ENCODE peak calls at places on chromosomes 2 and 18, in eight cellular contexts. L is M059J, X is NCI-H446 treated with DMSO at 0.1 percent for 48 hours, G is GM12865, U is heart left ventricle, T is endothelial cell, H is iris pigment epithelial cell, M is ELR. R is an unnamed sample.

GRCh38 chr2:96823203-96823602 is 7.1 kb downstream of the CNNM3 start:
- DNase-seq in L (no peak), X (no peak), G (no peak), U (no peak), T (no peak), H (no peak), M (no peak), R (no peak)

GRCh38 chr18:74734013-74734444 is 136.4 kb downstream of the ZNF407 start:
- DNase-seq in L (no peak), X (no peak), G (no peak), U (no peak), T (no peak), H (no peak), M (no peak), R (no peak)

GRCh38 chr2:65177754-65178442 is 48.0 kb upstream of the RAB1A start:
- DNase-seq in L (peak), X (no peak), G (no peak), U (no peak), T (no peak), H (peak), M (no peak), R (no peak)

GRCh38 chr2:166180951-166181812 is 53.4 kb upstream of the SCN1A start:
- DNase-seq in L (peak), X (no peak), G (peak), U (no peak), T (peak), H (peak), M (peak), R (peak)

GRCh38 chr2:129817175-129817574 is 162.3 kb upstream of the RAB6C start:
- DNase-seq in L (no peak), X (no peak), G (no peak), U (no peak), T (no peak), H (no peak), M (no peak), R (no peak)

GRCh38 chr18:12314586-12315305 is 6.7 kb downstream of the TUBB6 start:
- DNase-seq in L (no peak), X (no peak), G (no peak), U (no peak), T (no peak), H (no peak), M (no peak), R (no peak)

GRCh38 chr2:119290859-119291587 is 67.4 kb downstream of the STEAP3 start:
- DNase-seq in L (peak), X (peak), G (peak), U (peak), T (peak), H (peak), M (peak), R (peak)

GRCh38 chr2:43176449-43176848 is 50.0 kb downstream of the ZFP36L2 start:
- DNase-seq in L (no peak), X (no peak), G (no peak), U (no peak), T (no peak), H (no peak), M (no peak), R (no peak)

GRCh38 chr18:73797419-73797818 is 350.2 kb downstream of the FBXO15 start:
- DNase-seq in L (no peak), X (no peak), G (no peak), U (no peak), T (no peak), H (no peak), M (no peak), R (no peak)

GRCh38 chr2:4903676-4904348 is 788.4 kb upstream of the SOX11 start:
- DNase-seq in L (no peak), X (no peak), G (no peak), U (no peak), T (no peak), H (no peak), M (no peak), R (no peak)

GRCh38 chr2:242031481-242032019 is 162.0 kb downstream of the RTP5 start:
- DNase-seq in L (peak), X (no peak), G (no peak), U (no peak), T (no peak), H (peak), M (peak), R (no peak)

GRCh38 chr2:55929476-55929875 is 5.9 kb upstream of the EFEMP1 start:
- DNase-seq in L (no peak), X (no peak), G (no peak), U (no peak), T (no peak), H (no peak), M (no peak), R (no peak)

GRCh38 chr2:227826019-227826521 is 12.4 kb downstream of the CCL20 start:
- DNase-seq in L (peak), X (no peak), G (no peak), U (no peak), T (no peak), H (no peak), M (no peak), R (no peak)

GRCh38 chr2:28558918-28559317 is 63.1 kb downstream of the PLB1 start:
- DNase-seq in L (no peak), X (no peak), G (no peak), U (no peak), T (no peak), H (peak), M (no peak), R (no peak)

GRCh38 chr18:40925071-40925541 is 1029.9 kb upstream of the PIK3C3 start:
- DNase-seq in L (no peak), X (peak), G (no peak), U (no peak), T (no peak), H (peak), M (no peak), R (no peak)

GRCh38 chr2:240736281-240737250 is 44.9 kb downstream of the AQP12A start:
- DNase-seq in L (no peak), X (no peak), G (no peak), U (no peak), T (no peak), H (no peak), M (no peak), R (no peak)

GRCh38 chr2:239881561-239882320 is 143.4 kb downstream of the NDUFA10 start:
- DNase-seq in L (peak), X (no peak), G (no peak), U (peak), T (no peak), H (peak), M (no peak), R (no peak)

GRCh38 chr18:22113144-22113813 is 56.1 kb upstream of the GATA6 start:
- DNase-seq in L (peak), X (no peak), G (no peak), U (peak), T (no peak), H (no peak), M (peak), R (no peak)

GRCh38 chr2:167863377-167863776 is 384.0 kb downstream of the STK39 start:
- DNase-seq in L (no peak), X (no peak), G (no peak), U (no peak), T (no peak), H (no peak), M (no peak), R (no peak)

GRCh38 chr2:72991980-72992733 is 74.8 kb downstream of the EMX1 start:
- DNase-seq in L (no peak), X (no peak), G (no peak), U (peak), T (no peak), H (no peak), M (no peak), R (no peak)

GRCh38 chr18:35745814-35746213 is 164.3 kb downstream of the GALNT1 start:
- DNase-seq in L (no peak), X (no peak), G (no peak), U (no peak), T (no peak), H (no peak), M (no peak), R (no peak)

GRCh38 chr2:85695691-85696668 is 1.8 kb downstream of the GNLY start:
- DNase-seq in L (no peak), X (no peak), G (no peak), U (no peak), T (no peak), H (no peak), M (no peak), R (no peak)